ENCODE peak calls at places on chromosomes 2 and 18, in seven cellular contexts. One of them, this sample, is unnamed.
A peak's percentile ranks its signal among the peaks of the same experiment; 100 is the strongest.

GRCh38 chr2:71608441-71608840 is 155.1 kb downstream of the DYSF start:
- DNase-seq in HepG2: no peak
- DNase-seq in SK-N-SH: no peak
- DNase-seq in HCT116: no peak
- DNase-seq in K562: no peak
- DNase-seq in H1: no peak
- DNase-seq in GM12878: no peak
- DNase-seq in this sample: no peak

GRCh38 chr2:217371681-217372297 is 511.9 kb upstream of the TNP1 start:
- DNase-seq in HepG2: peak; percentile 22
- DNase-seq in SK-N-SH: no peak
- DNase-seq in HCT116: no peak
- DNase-seq in K562: no peak
- DNase-seq in H1: no peak
- DNase-seq in GM12878: no peak
- DNase-seq in this sample: no peak

GRCh38 chr2:69310267-69310666 is 76.8 kb downstream of the GFPT1 start:
- DNase-seq in HepG2: no peak
- DNase-seq in SK-N-SH: no peak
- DNase-seq in HCT116: no peak
- DNase-seq in K562: no peak
- DNase-seq in H1: no peak
- DNase-seq in GM12878: no peak
- DNase-seq in this sample: no peak

GRCh38 chr18:77393519-77393918 is 143.9 kb downstream of the GALR1 start:
- DNase-seq in HepG2: no peak
- DNase-seq in SK-N-SH: no peak
- DNase-seq in HCT116: no peak
- DNase-seq in K562: no peak
- DNase-seq in H1: no peak
- DNase-seq in GM12878: no peak
- DNase-seq in this sample: no peak

GRCh38 chr2:100660851-100661584 is 98.2 kb downstream of the PDCL3 start:
- DNase-seq in HepG2: no peak
- DNase-seq in SK-N-SH: no peak
- DNase-seq in HCT116: no peak
- DNase-seq in K562: no peak
- DNase-seq in H1: no peak
- DNase-seq in GM12878: no peak
- DNase-seq in this sample: no peak

GRCh38 chr2:2704380-2705093 is 373.5 kb upstream of the MYT1L start:
- DNase-seq in HepG2: no peak
- DNase-seq in SK-N-SH: no peak
- DNase-seq in HCT116: no peak
- DNase-seq in K562: no peak
- DNase-seq in H1: no peak
- DNase-seq in GM12878: no peak
- DNase-seq in this sample: no peak

GRCh38 chr18:78999939-79000338 is 20.3 kb downstream of the SALL3 start:
- DNase-seq in HepG2: no peak
- DNase-seq in SK-N-SH: no peak
- DNase-seq in HCT116: peak; percentile 29
- DNase-seq in K562: no peak
- DNase-seq in H1: no peak
- DNase-seq in GM12878: no peak
- DNase-seq in this sample: peak; percentile 92

GRCh38 chr2:74768401-74768914 is 65.5 kb upstream of the HK2 start:
- DNase-seq in HepG2: no peak
- DNase-seq in SK-N-SH: no peak
- DNase-seq in HCT116: no peak
- DNase-seq in K562: no peak
- DNase-seq in H1: no peak
- DNase-seq in GM12878: no peak
- DNase-seq in this sample: no peak

GRCh38 chr2:64291181-64291580 is 147.0 kb upstream of the PELI1 start:
- DNase-seq in HepG2: no peak
- DNase-seq in SK-N-SH: no peak
- DNase-seq in HCT116: peak; percentile 23
- DNase-seq in K562: no peak
- DNase-seq in H1: no peak
- DNase-seq in GM12878: no peak
- DNase-seq in this sample: no peak

GRCh38 chr18:35497006-35497333 is 790 bp downstream of the INO80C start:
- DNase-seq in HepG2: no peak
- DNase-seq in SK-N-SH: no peak
- DNase-seq in HCT116: no peak
- DNase-seq in K562: no peak
- DNase-seq in H1: no peak
- DNase-seq in GM12878: no peak
- DNase-seq in this sample: no peak

GRCh38 chr2:12416600-12416999 is 300.1 kb upstream of the TRIB2 start:
- DNase-seq in HepG2: peak; percentile 11
- DNase-seq in SK-N-SH: no peak
- DNase-seq in HCT116: no peak
- DNase-seq in K562: peak; percentile 59
- DNase-seq in H1: no peak
- DNase-seq in GM12878: no peak
- DNase-seq in this sample: no peak

GRCh38 chr2:61705625-61706024 is 148.2 kb downstream of the FAM161A start:
- DNase-seq in HepG2: no peak
- DNase-seq in SK-N-SH: no peak
- DNase-seq in HCT116: no peak
- DNase-seq in K562: no peak
- DNase-seq in H1: no peak
- DNase-seq in GM12878: no peak
- DNase-seq in this sample: no peak

GRCh38 chr18:75204978-75205759 is 3.8 kb downstream of the PTGR3 start:
- DNase-seq in HepG2: no peak
- DNase-seq in SK-N-SH: no peak
- DNase-seq in HCT116: no peak
- DNase-seq in K562: no peak
- DNase-seq in H1: no peak
- DNase-seq in GM12878: no peak
- DNase-seq in this sample: no peak

GRCh38 chr18:10086458-10086857 is 172.6 kb downstream of the VAPA start:
- DNase-seq in HepG2: no peak
- DNase-seq in SK-N-SH: no peak
- DNase-seq in HCT116: no peak
- DNase-seq in K562: no peak
- DNase-seq in H1: no peak
- DNase-seq in GM12878: no peak
- DNase-seq in this sample: no peak

GRCh38 chr2:212745359-212745758 is 206.8 kb upstream of the ERBB4 start:
- DNase-seq in HepG2: no peak
- DNase-seq in SK-N-SH: no peak
- DNase-seq in HCT116: no peak
- DNase-seq in K562: no peak
- DNase-seq in H1: no peak
- DNase-seq in GM12878: no peak
- DNase-seq in this sample: no peak

GRCh38 chr2:152025678-152026287 is 73.1 kb downstream of the CACNB4 start:
- DNase-seq in HepG2: peak; percentile 76
- DNase-seq in SK-N-SH: peak; percentile 72
- DNase-seq in HCT116: peak; percentile 65
- DNase-seq in K562: peak; percentile 80
- DNase-seq in H1: peak; percentile 43
- DNase-seq in GM12878: peak; percentile 63
- DNase-seq in this sample: no peak

GRCh38 chr2:9112079-9112721 is 94.4 kb upstream of the ASAP2 start:
- DNase-seq in HepG2: no peak
- DNase-seq in SK-N-SH: peak; percentile 58
- DNase-seq in HCT116: peak; percentile 57
- DNase-seq in K562: peak; percentile 76
- DNase-seq in H1: no peak
- DNase-seq in GM12878: no peak
- DNase-seq in this sample: no peak
- TF ChIP-seq JUND in HepG2: no peak
- TF ChIP-seq JUND in SK-N-SH: peak; percentile 99
- TF ChIP-seq JUND in HCT116: peak; percentile 96
- TF ChIP-seq JUND in K562: peak; percentile 76
- TF ChIP-seq JUND in H1: no peak
- TF ChIP-seq JUND in GM12878: no peak
- TF ChIP-seq JUND in this sample: no peak

DNA sequence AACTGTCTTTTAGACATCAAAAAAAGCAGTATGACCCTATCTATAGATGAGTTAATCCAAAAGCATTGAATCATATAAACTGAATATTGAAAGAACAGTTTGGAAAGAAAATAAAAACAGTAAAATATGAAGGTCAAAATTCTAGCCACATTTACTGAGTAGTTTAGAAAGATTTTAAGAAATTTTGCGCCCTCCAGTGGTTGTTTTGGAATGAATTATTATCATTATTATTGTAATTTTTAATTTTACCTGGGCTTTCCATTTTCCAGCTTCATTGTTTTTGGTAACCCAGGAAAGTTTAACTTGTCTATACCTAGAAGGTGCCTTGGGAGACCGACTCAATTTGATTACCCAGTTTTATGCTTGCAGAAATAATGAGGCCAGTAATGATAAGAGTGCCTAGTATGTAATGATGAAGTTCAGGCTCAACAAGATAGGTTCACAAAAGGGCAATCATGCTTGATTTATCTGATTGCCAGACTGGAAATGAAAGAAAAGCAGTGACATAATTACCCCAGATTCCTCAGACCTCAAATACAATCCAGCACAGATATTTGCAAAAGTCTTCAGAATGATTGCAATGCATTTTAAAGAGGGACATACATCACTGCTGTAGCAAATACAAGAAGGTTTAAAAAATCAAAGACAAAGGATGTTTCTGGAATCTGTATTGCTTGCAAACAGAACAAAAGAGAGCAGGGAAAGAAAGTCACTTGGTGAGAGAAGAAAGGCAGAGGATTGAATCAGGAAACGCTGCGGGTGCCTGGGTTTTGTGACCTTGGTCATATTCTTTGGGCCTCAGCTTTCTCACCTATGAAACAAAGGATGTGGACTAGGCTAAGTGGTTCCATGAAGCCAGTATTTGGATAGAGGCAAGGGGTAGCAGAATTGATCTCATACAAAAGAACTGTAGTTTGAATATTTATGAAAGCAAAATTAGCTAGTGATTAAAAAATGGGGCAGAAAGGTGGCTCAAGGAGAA is 153.8 kb downstream of the MAP2 start:
- DNase-seq in HepG2: peak; percentile 10
- DNase-seq in SK-N-SH: no peak
- DNase-seq in HCT116: peak; percentile 6
- DNase-seq in K562: no peak
- DNase-seq in H1: no peak
- DNase-seq in GM12878: no peak
- DNase-seq in this sample: peak; percentile 26
- TF ChIP-seq JUND in HepG2: no peak
- TF ChIP-seq JUND in SK-N-SH: no peak
- TF ChIP-seq JUND in HCT116: no peak
- TF ChIP-seq JUND in K562: no peak
- TF ChIP-seq JUND in H1: no peak
- TF ChIP-seq JUND in GM12878: no peak
- TF ChIP-seq JUND in this sample: no peak

GRCh38 chr2:120422761-120423160 is 76.8 kb downstream of the INHBB start:
- DNase-seq in HepG2: no peak
- DNase-seq in SK-N-SH: no peak
- DNase-seq in HCT116: no peak
- DNase-seq in K562: no peak
- DNase-seq in H1: no peak
- DNase-seq in GM12878: no peak
- DNase-seq in this sample: no peak

GRCh38 chr2:120423167-120423943 is 77.4 kb downstream of the INHBB start:
- DNase-seq in HepG2: no peak
- DNase-seq in SK-N-SH: no peak
- DNase-seq in HCT116: no peak
- DNase-seq in K562: no peak
- DNase-seq in H1: no peak
- DNase-seq in GM12878: no peak
- DNase-seq in this sample: no peak

GRCh38 chr2:120421830-120422175 is 75.9 kb downstream of the INHBB start:
- DNase-seq in HepG2: no peak
- DNase-seq in SK-N-SH: no peak
- DNase-seq in HCT116: no peak
- DNase-seq in K562: no peak
- DNase-seq in H1: no peak
- DNase-seq in GM12878: no peak
- DNase-seq in this sample: no peak

GRCh38 chr2:120424274-120424796 is 78.4 kb downstream of the INHBB start:
- DNase-seq in HepG2: no peak
- DNase-seq in SK-N-SH: no peak
- DNase-seq in HCT116: no peak
- DNase-seq in K562: no peak
- DNase-seq in H1: no peak
- DNase-seq in GM12878: no peak
- DNase-seq in this sample: no peak

DNA sequence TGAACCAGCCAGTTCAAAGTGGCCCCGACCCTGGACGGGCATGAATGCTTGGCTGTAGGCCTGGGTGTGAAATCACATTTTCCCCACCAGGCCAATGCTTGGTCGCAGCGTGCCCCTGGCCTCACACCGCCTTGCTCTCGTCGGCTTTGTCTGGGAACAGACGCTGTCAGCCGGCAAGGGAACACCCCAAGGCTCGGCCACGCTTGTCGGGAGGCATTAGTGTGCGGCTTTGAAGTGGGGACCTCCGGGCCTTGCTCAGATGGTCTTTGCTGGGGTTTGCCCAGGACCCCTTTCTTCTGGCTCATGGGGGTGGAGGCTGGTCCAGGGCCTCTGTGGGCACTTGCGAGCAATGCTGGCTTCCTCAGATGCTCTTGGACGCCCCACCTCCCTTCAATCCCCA is 79.1 kb downstream of the INHBB start:
- DNase-seq in HepG2: no peak
- DNase-seq in SK-N-SH: no peak
- DNase-seq in HCT116: no peak
- DNase-seq in K562: no peak
- DNase-seq in H1: no peak
- DNase-seq in GM12878: no peak
- DNase-seq in this sample: no peak
- TF ChIP-seq JUND in HepG2: no peak
- TF ChIP-seq JUND in SK-N-SH: no peak
- TF ChIP-seq JUND in HCT116: no peak
- TF ChIP-seq JUND in K562: no peak
- TF ChIP-seq JUND in H1: no peak
- TF ChIP-seq JUND in GM12878: no peak
- TF ChIP-seq JUND in this sample: no peak

GRCh38 chr2:178998539-178998938 is 51.4 kb downstream of the CCDC141 start:
- DNase-seq in HepG2: no peak
- DNase-seq in SK-N-SH: no peak
- DNase-seq in HCT116: no peak
- DNase-seq in K562: no peak
- DNase-seq in H1: no peak
- DNase-seq in GM12878: no peak
- DNase-seq in this sample: no peak

GRCh38 chr2:178999476-178999875 is 50.5 kb downstream of the CCDC141 start:
- DNase-seq in HepG2: no peak
- DNase-seq in SK-N-SH: no peak
- DNase-seq in HCT116: no peak
- DNase-seq in K562: no peak
- DNase-seq in H1: no peak
- DNase-seq in GM12878: no peak
- DNase-seq in this sample: no peak

GRCh38 chr2:178994264-178994663 is 55.7 kb downstream of the CCDC141 start:
- DNase-seq in HepG2: no peak
- DNase-seq in SK-N-SH: no peak
- DNase-seq in HCT116: no peak
- DNase-seq in K562: no peak
- DNase-seq in H1: no peak
- DNase-seq in GM12878: no peak
- DNase-seq in this sample: no peak

GRCh38 chr2:178997477-178997876 is 52.5 kb downstream of the CCDC141 start:
- DNase-seq in HepG2: no peak
- DNase-seq in SK-N-SH: no peak
- DNase-seq in HCT116: no peak
- DNase-seq in K562: no peak
- DNase-seq in H1: no peak
- DNase-seq in GM12878: no peak
- DNase-seq in this sample: no peak

GRCh38 chr2:178997067-178997466 is 52.9 kb downstream of the CCDC141 start:
- DNase-seq in HepG2: no peak
- DNase-seq in SK-N-SH: no peak
- DNase-seq in HCT116: no peak
- DNase-seq in K562: no peak
- DNase-seq in H1: no peak
- DNase-seq in GM12878: no peak
- DNase-seq in this sample: no peak
- TF ChIP-seq JUND in HepG2: no peak
- TF ChIP-seq JUND in SK-N-SH: no peak
- TF ChIP-seq JUND in HCT116: no peak
- TF ChIP-seq JUND in K562: no peak
- TF ChIP-seq JUND in H1: no peak
- TF ChIP-seq JUND in GM12878: no peak
- TF ChIP-seq JUND in this sample: no peak